ENCODE peak calls at places on chromosomes 5 and 9, in nine cellular contexts. One of them, this sample, is unnamed.

GRCh38 chr5:55096860-55097259 is 5.6 kb upstream of the GZMA start:
- DNase-seq in heart left ventricle: no peak
- DNase-seq in AG04450: no peak
- DNase-seq in endothelial cell: no peak
- DNase-seq in heart right ventricle: no peak
- DNase-seq in mucosa of descending colon: peak; percentile 15
- DNase-seq in IMR-90: no peak
- DNase-seq in choroid plexus epithelial cell: no peak
- DNase-seq in A549: no peak
- DNase-seq in this sample: no peak

GRCh38 chr9:91694081-91694870 is 255.8 kb downstream of the ROR2 start:
- DNase-seq in heart right ventricle: no peak
- DNase-seq in endothelial cell: no peak
- DNase-seq in choroid plexus epithelial cell: no peak
- DNase-seq in heart left ventricle: no peak
- DNase-seq in AG04450: no peak
- DNase-seq in mucosa of descending colon: no peak
- DNase-seq in IMR-90: no peak
- DNase-seq in A549: no peak
- DNase-seq in this sample: no peak

GRCh38 chr5:178331491-178331981 is 98.9 kb upstream of the PHYKPL start:
- DNase-seq in AG04450: no peak
- DNase-seq in endothelial cell: no peak
- DNase-seq in IMR-90: no peak
- DNase-seq in heart left ventricle: peak; percentile 81
- DNase-seq in heart right ventricle: peak; percentile 63
- DNase-seq in A549: no peak
- DNase-seq in mucosa of descending colon: peak; percentile 55
- DNase-seq in choroid plexus epithelial cell: no peak
- DNase-seq in this sample: peak; percentile 1

GRCh38 chr9:116285320-116285719 is 131.7 kb downstream of the PAPPA start:
- DNase-seq in mucosa of descending colon: no peak
- DNase-seq in choroid plexus epithelial cell: no peak
- DNase-seq in IMR-90: no peak
- DNase-seq in endothelial cell: no peak
- DNase-seq in heart left ventricle: no peak
- DNase-seq in A549: no peak
- DNase-seq in AG04450: no peak
- DNase-seq in heart right ventricle: no peak
- DNase-seq in this sample: no peak

GRCh38 chr5:2136728-2137333 is 254.1 kb upstream of the IRX4 start:
- DNase-seq in choroid plexus epithelial cell: no peak
- DNase-seq in mucosa of descending colon: no peak
- DNase-seq in heart right ventricle: no peak
- DNase-seq in endothelial cell: no peak
- DNase-seq in IMR-90: no peak
- DNase-seq in A549: no peak
- DNase-seq in AG04450: no peak
- DNase-seq in heart left ventricle: no peak
- DNase-seq in this sample: no peak

GRCh38 chr9:115992834-115993233 is 160.8 kb upstream of the PAPPA start:
- DNase-seq in choroid plexus epithelial cell: peak; percentile 53
- DNase-seq in endothelial cell: no peak
- DNase-seq in A549: peak; percentile 57
- DNase-seq in heart right ventricle: no peak
- DNase-seq in IMR-90: peak; percentile 82
- DNase-seq in heart left ventricle: no peak
- DNase-seq in AG04450: peak; percentile 24
- DNase-seq in mucosa of descending colon: no peak
- DNase-seq in this sample: peak; percentile 53

GRCh38 chr5:172414618-172415599 is 39.4 kb downstream of the SH3PXD2B start:
- DNase-seq in endothelial cell: no peak
- DNase-seq in mucosa of descending colon: no peak
- DNase-seq in choroid plexus epithelial cell: no peak
- DNase-seq in heart right ventricle: no peak
- DNase-seq in IMR-90: no peak
- DNase-seq in heart left ventricle: peak; percentile 67
- DNase-seq in A549: no peak
- DNase-seq in AG04450: no peak
- DNase-seq in this sample: no peak

GRCh38 chr9:69120380-69121154 is 53.5 kb upstream of the TJP2 start:
- DNase-seq in heart left ventricle: no peak
- DNase-seq in mucosa of descending colon: peak; percentile 96
- DNase-seq in IMR-90: no peak
- DNase-seq in endothelial cell: peak; percentile 59
- DNase-seq in AG04450: no peak
- DNase-seq in choroid plexus epithelial cell: peak; percentile 23
- DNase-seq in A549: no peak
- DNase-seq in heart right ventricle: no peak
- DNase-seq in this sample: no peak

GRCh38 chr5:54944364-54944763 is 41.0 kb downstream of the ESM1 start:
- DNase-seq in IMR-90: peak; percentile 58
- DNase-seq in choroid plexus epithelial cell: peak; percentile 73
- DNase-seq in mucosa of descending colon: peak; percentile 46
- DNase-seq in heart left ventricle: no peak
- DNase-seq in AG04450: peak; percentile 20
- DNase-seq in heart right ventricle: peak; percentile 16
- DNase-seq in endothelial cell: peak; percentile 18
- DNase-seq in A549: peak; percentile 19
- DNase-seq in this sample: peak; percentile 70

GRCh38 chr5:126416266-126416925 is 6.8 kb upstream of the GRAMD2B start:
- DNase-seq in mucosa of descending colon: no peak
- DNase-seq in choroid plexus epithelial cell: peak; percentile 53
- DNase-seq in A549: no peak
- DNase-seq in heart right ventricle: no peak
- DNase-seq in IMR-90: no peak
- DNase-seq in AG04450: no peak
- DNase-seq in heart left ventricle: no peak
- DNase-seq in endothelial cell: no peak
- DNase-seq in this sample: no peak

GRCh38 chr5:62578540-62578939 is at the start of gene LRRC70:
- DNase-seq in AG04450: no peak
- DNase-seq in choroid plexus epithelial cell: peak; percentile 95
- DNase-seq in heart left ventricle: no peak
- DNase-seq in mucosa of descending colon: no peak
- DNase-seq in heart right ventricle: peak; percentile 33
- DNase-seq in A549: peak; percentile 27
- DNase-seq in IMR-90: peak; percentile 64
- DNase-seq in endothelial cell: no peak
- DNase-seq in this sample: peak; percentile 96

GRCh38 chr5:25119654-25120053 is 474.9 kb upstream of the CDH10 start:
- DNase-seq in heart right ventricle: no peak
- DNase-seq in mucosa of descending colon: no peak
- DNase-seq in A549: peak; percentile 42
- DNase-seq in AG04450: no peak
- DNase-seq in heart left ventricle: no peak
- DNase-seq in endothelial cell: no peak
- DNase-seq in IMR-90: no peak
- DNase-seq in choroid plexus epithelial cell: peak; percentile 1
- DNase-seq in this sample: peak; percentile 1
- TF ChIP-seq CTCF in heart right ventricle: no peak
- TF ChIP-seq CTCF in mucosa of descending colon: no peak
- TF ChIP-seq CTCF in A549: no peak
- TF ChIP-seq CTCF in AG04450: peak; percentile 14
- TF ChIP-seq CTCF in heart left ventricle: no peak
- TF ChIP-seq CTCF in endothelial cell: peak; percentile 69
- TF ChIP-seq CTCF in IMR-90: no peak
- TF ChIP-seq CTCF in choroid plexus epithelial cell: no peak
- TF ChIP-seq CTCF in this sample: peak; percentile 5

GRCh38 chr9:119961774-119962408 is 592.7 kb upstream of the BRINP1 start:
- DNase-seq in IMR-90: peak; percentile 29
- DNase-seq in A549: peak; percentile 56
- DNase-seq in mucosa of descending colon: peak; percentile 62
- DNase-seq in heart right ventricle: no peak
- DNase-seq in choroid plexus epithelial cell: peak; percentile 48
- DNase-seq in endothelial cell: peak; percentile 80
- DNase-seq in AG04450: no peak
- DNase-seq in heart left ventricle: no peak
- DNase-seq in this sample: peak; percentile 40
- TF ChIP-seq CTCF in IMR-90: peak; percentile 60
- TF ChIP-seq CTCF in A549: peak; percentile 75
- TF ChIP-seq CTCF in mucosa of descending colon: peak; percentile 47
- TF ChIP-seq CTCF in heart right ventricle: peak; percentile 49
- TF ChIP-seq CTCF in choroid plexus epithelial cell: peak; percentile 87
- TF ChIP-seq CTCF in endothelial cell: peak; percentile 67
- TF ChIP-seq CTCF in AG04450: peak; percentile 85
- TF ChIP-seq CTCF in heart left ventricle: peak; percentile 56
- TF ChIP-seq CTCF in this sample: peak; percentile 83

GRCh38 chr5:39689919-39690318 is 265.1 kb upstream of the DAB2 start:
- DNase-seq in endothelial cell: no peak
- DNase-seq in AG04450: no peak
- DNase-seq in IMR-90: no peak
- DNase-seq in heart left ventricle: no peak
- DNase-seq in mucosa of descending colon: no peak
- DNase-seq in A549: no peak
- DNase-seq in choroid plexus epithelial cell: no peak
- DNase-seq in heart right ventricle: no peak
- DNase-seq in this sample: no peak

GRCh38 chr5:39697891-39698290 is 273.1 kb upstream of the DAB2 start:
- DNase-seq in mucosa of descending colon: no peak
- DNase-seq in endothelial cell: no peak
- DNase-seq in heart left ventricle: no peak
- DNase-seq in IMR-90: no peak
- DNase-seq in AG04450: no peak
- DNase-seq in choroid plexus epithelial cell: no peak
- DNase-seq in heart right ventricle: no peak
- DNase-seq in A549: no peak
- DNase-seq in this sample: no peak

GRCh38 chr5:39691136-39691535 is 266.4 kb upstream of the DAB2 start:
- DNase-seq in choroid plexus epithelial cell: no peak
- DNase-seq in endothelial cell: no peak
- DNase-seq in heart right ventricle: no peak
- DNase-seq in mucosa of descending colon: no peak
- DNase-seq in AG04450: no peak
- DNase-seq in IMR-90: no peak
- DNase-seq in A549: no peak
- DNase-seq in heart left ventricle: no peak
- DNase-seq in this sample: no peak

GRCh38 chr5:39696672-39697398 is 272.1 kb upstream of the DAB2 start:
- DNase-seq in AG04450: no peak
- DNase-seq in mucosa of descending colon: no peak
- DNase-seq in heart right ventricle: no peak
- DNase-seq in endothelial cell: no peak
- DNase-seq in heart left ventricle: no peak
- DNase-seq in A549: no peak
- DNase-seq in IMR-90: no peak
- DNase-seq in choroid plexus epithelial cell: peak; percentile 40
- DNase-seq in this sample: no peak

DNA sequence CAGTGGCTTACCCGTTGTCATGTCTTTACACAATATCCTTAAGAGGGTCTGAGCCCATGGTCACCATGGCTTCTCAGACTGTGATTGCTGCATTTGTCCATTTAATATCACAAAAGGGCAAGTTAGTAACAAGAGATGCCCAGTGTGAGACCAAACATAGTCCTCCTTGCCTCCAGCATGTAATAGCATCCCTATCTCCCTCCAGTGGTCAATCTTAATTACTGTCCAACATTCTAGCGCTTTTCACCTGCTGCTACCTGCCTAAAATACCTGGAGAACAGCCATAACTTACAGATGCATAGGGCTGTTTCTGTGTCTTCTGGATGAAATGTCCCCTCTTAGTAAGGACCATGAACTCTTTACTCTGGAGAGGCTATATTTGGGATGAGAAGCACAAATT is 267.2 kb upstream of the DAB2 start:
- DNase-seq in heart right ventricle: no peak
- DNase-seq in mucosa of descending colon: no peak
- DNase-seq in IMR-90: no peak
- DNase-seq in choroid plexus epithelial cell: peak; percentile 42
- DNase-seq in endothelial cell: no peak
- DNase-seq in AG04450: no peak
- DNase-seq in A549: peak; percentile 12
- DNase-seq in heart left ventricle: no peak
- DNase-seq in this sample: no peak
- TF ChIP-seq CTCF in heart right ventricle: no peak
- TF ChIP-seq CTCF in mucosa of descending colon: no peak
- TF ChIP-seq CTCF in IMR-90: no peak
- TF ChIP-seq CTCF in choroid plexus epithelial cell: peak; percentile 52
- TF ChIP-seq CTCF in endothelial cell: peak; percentile 29
- TF ChIP-seq CTCF in AG04450: no peak
- TF ChIP-seq CTCF in A549: peak; percentile 17
- TF ChIP-seq CTCF in heart left ventricle: no peak
- TF ChIP-seq CTCF in this sample: peak; percentile 13

GRCh38 chr5:134845852-134846640 is at the start of gene C5orf24:
- DNase-seq in mucosa of descending colon: peak; percentile 95
- DNase-seq in IMR-90: peak; percentile 96
- DNase-seq in A549: peak; percentile 96
- DNase-seq in choroid plexus epithelial cell: peak; percentile 98
- DNase-seq in AG04450: peak; percentile 91
- DNase-seq in endothelial cell: peak; percentile 88
- DNase-seq in heart left ventricle: peak; percentile 97
- DNase-seq in heart right ventricle: peak; percentile 94
- DNase-seq in this sample: peak; percentile 98

GRCh38 chr5:134857401-134857800 is 11.6 kb downstream of the C5orf24 start:
- DNase-seq in heart right ventricle: no peak
- DNase-seq in mucosa of descending colon: no peak
- DNase-seq in heart left ventricle: no peak
- DNase-seq in A549: no peak
- DNase-seq in AG04450: no peak
- DNase-seq in choroid plexus epithelial cell: no peak
- DNase-seq in endothelial cell: no peak
- DNase-seq in IMR-90: no peak
- DNase-seq in this sample: no peak

GRCh38 chr5:134846641-134846960 is 833 bp downstream of the C5orf24 start:
- DNase-seq in mucosa of descending colon: no peak
- DNase-seq in AG04450: no peak
- DNase-seq in heart left ventricle: no peak
- DNase-seq in IMR-90: no peak
- DNase-seq in choroid plexus epithelial cell: peak; percentile 32
- DNase-seq in heart right ventricle: no peak
- DNase-seq in endothelial cell: no peak
- DNase-seq in A549: no peak
- DNase-seq in this sample: peak; percentile 22

DNA sequence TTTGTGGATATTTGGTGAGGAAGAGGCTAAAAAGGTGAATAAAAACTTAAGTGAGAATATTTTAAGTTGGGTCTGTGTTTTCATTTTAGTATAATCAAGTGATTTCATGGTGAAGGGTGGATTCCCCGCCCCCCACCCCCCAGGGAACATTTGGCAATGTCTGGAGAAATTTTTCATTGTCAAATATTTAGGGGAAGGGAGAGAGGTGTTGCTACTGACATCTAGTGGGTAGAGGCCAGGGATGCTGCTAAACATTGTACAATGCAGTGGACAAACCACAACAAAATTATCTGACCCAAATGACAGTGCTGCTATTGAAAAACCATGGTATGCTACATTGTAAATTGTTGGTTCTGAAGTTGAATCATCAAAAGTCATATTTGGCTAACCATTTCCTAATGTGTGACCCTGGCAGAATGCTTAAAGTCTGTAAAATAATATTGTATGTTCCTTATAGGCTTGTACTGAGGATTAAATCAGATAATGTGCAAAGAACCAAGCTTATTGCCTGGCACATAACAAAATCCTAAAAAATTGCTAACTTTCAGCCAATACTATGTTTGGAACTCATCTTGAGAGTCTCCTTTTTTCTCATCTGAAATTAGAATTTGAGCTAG is 5.6 kb downstream of the C5orf24 start:
- DNase-seq in IMR-90: peak; percentile 56
- DNase-seq in heart left ventricle: no peak
- DNase-seq in A549: peak; percentile 57
- DNase-seq in mucosa of descending colon: no peak
- DNase-seq in endothelial cell: no peak
- DNase-seq in choroid plexus epithelial cell: peak; percentile 75
- DNase-seq in AG04450: no peak
- DNase-seq in heart right ventricle: no peak
- DNase-seq in this sample: peak; percentile 67
- TF ChIP-seq CTCF in IMR-90: peak; percentile 63
- TF ChIP-seq CTCF in heart left ventricle: peak; percentile 17
- TF ChIP-seq CTCF in A549: peak; percentile 69
- TF ChIP-seq CTCF in mucosa of descending colon: no peak
- TF ChIP-seq CTCF in endothelial cell: peak; percentile 28
- TF ChIP-seq CTCF in choroid plexus epithelial cell: peak; percentile 80
- TF ChIP-seq CTCF in AG04450: peak; percentile 63
- TF ChIP-seq CTCF in heart right ventricle: peak; percentile 51
- TF ChIP-seq CTCF in this sample: peak; percentile 82